ENCODE peak calls at places on chromosomes 7 and 10, in four cellular contexts. One of them, this sample, is unnamed.

GRCh38 chr10:107034023-107034422 is 130.5 kb downstream of the SORCS1 start:
- DNase-seq in GM12878: no peak
- DNase-seq in K562: no peak
- DNase-seq in HL-60: no peak
- DNase-seq in this sample: no peak

GRCh38 chr10:49668684-49669083 is 10.8 kb upstream of the C10orf53 start:
- DNase-seq in GM12878: no peak
- DNase-seq in K562: no peak
- DNase-seq in HL-60: no peak
- DNase-seq in this sample: no peak

GRCh38 chr7:155845226-155845625 is 33.0 kb upstream of the SHH start:
- DNase-seq in GM12878: no peak
- DNase-seq in K562: no peak
- DNase-seq in HL-60: no peak
- DNase-seq in this sample: no peak

GRCh38 chr7:79979437-79979836 is 155.2 kb upstream of the GNAI1 start:
- DNase-seq in GM12878: no peak
- DNase-seq in K562: no peak
- DNase-seq in HL-60: no peak
- DNase-seq in this sample: no peak

GRCh38 chr7:50652400-50653115 is 87.4 kb upstream of the DDC start:
- DNase-seq in GM12878: no peak
- DNase-seq in K562: no peak
- DNase-seq in HL-60: no peak
- DNase-seq in this sample: no peak

GRCh38 chr7:26376208-26376917 is 84.7 kb downstream of the SNX10 start:
- DNase-seq in GM12878: no peak
- DNase-seq in K562: no peak
- DNase-seq in HL-60: no peak
- DNase-seq in this sample: peak

GRCh38 chr7:99740573-99741437 is 5.8 kb upstream of the CYP3A7 start:
- DNase-seq in GM12878: no peak
- DNase-seq in K562: no peak
- DNase-seq in HL-60: no peak
- DNase-seq in this sample: no peak

GRCh38 chr7:47634273-47634672 is 52.4 kb upstream of the TNS3 start:
- DNase-seq in GM12878: no peak
- DNase-seq in K562: no peak
- DNase-seq in HL-60: no peak
- DNase-seq in this sample: no peak

GRCh38 chr7:108235451-108236061 is 105.4 kb upstream of the LAMB4 start:
- DNase-seq in GM12878: no peak
- DNase-seq in K562: peak
- DNase-seq in HL-60: no peak
- DNase-seq in this sample: no peak

GRCh38 chr7:157495177-157495553 is 158.4 kb downstream of the DNAJB6 start:
- DNase-seq in GM12878: no peak
- DNase-seq in K562: no peak
- DNase-seq in HL-60: no peak
- DNase-seq in this sample: no peak

GRCh38 chr7:3835102-3835501 is 534.0 kb downstream of the SDK1 start:
- DNase-seq in GM12878: no peak
- DNase-seq in K562: no peak
- DNase-seq in HL-60: no peak
- DNase-seq in this sample: no peak

GRCh38 chr7:9598411-9598810 is 1165.0 kb downstream of the NXPH1 start:
- DNase-seq in GM12878: no peak
- DNase-seq in K562: no peak
- DNase-seq in HL-60: no peak
- DNase-seq in this sample: no peak

GRCh38 chr10:115706482-115707076 is 566.4 kb downstream of the GFRA1 start:
- DNase-seq in GM12878: no peak
- DNase-seq in K562: peak
- DNase-seq in HL-60: no peak
- DNase-seq in this sample: no peak

GRCh38 chr7:94325121-94325475 is 69.6 kb upstream of the COL1A2 start:
- DNase-seq in GM12878: no peak
- DNase-seq in K562: no peak
- DNase-seq in HL-60: no peak
- DNase-seq in this sample: no peak

GRCh38 chr10:84333864-84334451 is 5.6 kb downstream of the CCSER2 start:
- DNase-seq in GM12878: no peak
- DNase-seq in K562: peak
- DNase-seq in HL-60: no peak
- DNase-seq in this sample: no peak

GRCh38 chr10:121522841-121523240 is 75.4 kb downstream of the FGFR2 start:
- DNase-seq in GM12878: no peak
- DNase-seq in K562: no peak
- DNase-seq in HL-60: no peak
- DNase-seq in this sample: no peak

GRCh38 chr7:73700070-73700423 is 16.6 kb downstream of the BUD23 start:
- DNase-seq in GM12878: no peak
- DNase-seq in K562: no peak
- DNase-seq in HL-60: no peak
- DNase-seq in this sample: no peak

GRCh38 chr10:58622286-58622685 is 109.6 kb downstream of the BICC1 start:
- DNase-seq in GM12878: no peak
- DNase-seq in K562: no peak
- DNase-seq in HL-60: no peak
- DNase-seq in this sample: no peak

GRCh38 chr10:43671659-43672555 is 23.2 kb upstream of the ZNF32 start:
- DNase-seq in GM12878: no peak
- DNase-seq in K562: peak
- DNase-seq in HL-60: peak
- DNase-seq in this sample: peak

GRCh38 chr7:121288894-121289293 is 39.9 kb upstream of the WNT16 start:
- DNase-seq in GM12878: no peak
- DNase-seq in K562: no peak
- DNase-seq in HL-60: no peak
- DNase-seq in this sample: no peak

GRCh38 chr7:47571355-47572100 is 10.4 kb downstream of the TNS3 start:
- DNase-seq in GM12878: no peak
- DNase-seq in K562: no peak
- DNase-seq in HL-60: peak
- DNase-seq in this sample: no peak

GRCh38 chr10:133009218-133009954 is 67.0 kb upstream of the CFAP46 start:
- DNase-seq in GM12878: no peak
- DNase-seq in K562: peak
- DNase-seq in HL-60: no peak
- DNase-seq in this sample: no peak

GRCh38 chr10:130018253-130018652 is 54.2 kb upstream of the EBF3 start:
- DNase-seq in GM12878: no peak
- DNase-seq in K562: no peak
- DNase-seq in HL-60: peak
- DNase-seq in this sample: no peak

GRCh38 chr7:22945584-22945983 is 68.3 kb downstream of the HYCC1 start:
- DNase-seq in GM12878: no peak
- DNase-seq in K562: no peak
- DNase-seq in HL-60: no peak
- DNase-seq in this sample: no peak

GRCh38 chr7:76358053-76358477 is 726 bp downstream of the YWHAG start:
- DNase-seq in GM12878: no peak
- DNase-seq in K562: peak
- DNase-seq in HL-60: no peak
- DNase-seq in this sample: no peak

GRCh38 chr10:28248092-28248491 is 54.8 kb downstream of the MPP7 start:
- DNase-seq in GM12878: no peak
- DNase-seq in K562: no peak
- DNase-seq in HL-60: peak
- DNase-seq in this sample: no peak

GRCh38 chr10:71342850-71343773 is 24.1 kb downstream of the SLC29A3 start:
- DNase-seq in GM12878: no peak
- DNase-seq in K562: peak
- DNase-seq in HL-60: peak
- DNase-seq in this sample: no peak

GRCh38 chr7:155489862-155490696 is 32.1 kb downstream of the EN2 start:
- DNase-seq in GM12878: no peak
- DNase-seq in K562: no peak
- DNase-seq in HL-60: no peak
- DNase-seq in this sample: no peak

GRCh38 chr7:105297309-105297708 is 91.4 kb downstream of the SRPK2 start:
- DNase-seq in GM12878: no peak
- DNase-seq in K562: peak
- DNase-seq in HL-60: no peak
- DNase-seq in this sample: no peak

GRCh38 chr7:99385564-99385963 is 11.0 kb downstream of the ARPC1B start:
- DNase-seq in GM12878: no peak
- DNase-seq in K562: no peak
- DNase-seq in HL-60: no peak
- DNase-seq in this sample: no peak

GRCh38 chr10:97069576-97070362 is 116.0 kb downstream of the SLIT1 start:
- DNase-seq in GM12878: no peak
- DNase-seq in K562: peak
- DNase-seq in HL-60: peak
- DNase-seq in this sample: no peak

GRCh38 chr7:87110778-87111177 is 41.5 kb upstream of the DMTF1 start:
- DNase-seq in GM12878: no peak
- DNase-seq in K562: peak
- DNase-seq in HL-60: no peak
- DNase-seq in this sample: no peak

GRCh38 chr7:112129655-112130323 is 76.4 kb downstream of the DOCK4 start:
- DNase-seq in GM12878: no peak
- DNase-seq in K562: no peak
- DNase-seq in HL-60: no peak
- DNase-seq in this sample: no peak
- TF ChIP-seq POLR2AphosphoS5 in GM12878: no peak
- TF ChIP-seq POLR2AphosphoS5 in K562: no peak
- TF ChIP-seq POLR2AphosphoS5 in HL-60: no peak
- TF ChIP-seq POLR2AphosphoS5 in this sample: no peak

DNA sequence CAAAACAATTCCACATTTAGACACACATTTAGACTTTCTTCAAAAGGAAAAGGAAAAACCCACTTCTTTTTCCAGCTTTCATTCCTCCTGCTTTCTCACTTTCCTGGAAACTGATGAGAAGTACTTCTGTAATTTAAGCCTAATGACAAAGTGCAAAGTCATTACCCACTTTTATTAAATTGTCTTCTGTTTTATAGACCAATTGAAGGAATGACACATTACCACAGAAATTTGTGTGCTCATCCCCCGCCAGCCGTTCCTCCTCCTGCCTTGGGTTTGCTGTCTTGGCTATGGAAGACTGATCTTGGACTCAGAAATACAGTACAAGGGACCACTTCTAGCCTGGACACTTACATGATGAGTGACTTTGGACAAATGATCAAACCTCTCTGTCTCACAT is 717.8 kb downstream of the SORCS3 start:
- DNase-seq in GM12878: no peak
- DNase-seq in K562: no peak
- DNase-seq in HL-60: no peak
- DNase-seq in this sample: no peak
- TF ChIP-seq SPI1 in GM12878: no peak
- TF ChIP-seq SPI1 in K562: no peak
- TF ChIP-seq SPI1 in HL-60: no peak
- TF ChIP-seq SPI1 in this sample: no peak

DNA sequence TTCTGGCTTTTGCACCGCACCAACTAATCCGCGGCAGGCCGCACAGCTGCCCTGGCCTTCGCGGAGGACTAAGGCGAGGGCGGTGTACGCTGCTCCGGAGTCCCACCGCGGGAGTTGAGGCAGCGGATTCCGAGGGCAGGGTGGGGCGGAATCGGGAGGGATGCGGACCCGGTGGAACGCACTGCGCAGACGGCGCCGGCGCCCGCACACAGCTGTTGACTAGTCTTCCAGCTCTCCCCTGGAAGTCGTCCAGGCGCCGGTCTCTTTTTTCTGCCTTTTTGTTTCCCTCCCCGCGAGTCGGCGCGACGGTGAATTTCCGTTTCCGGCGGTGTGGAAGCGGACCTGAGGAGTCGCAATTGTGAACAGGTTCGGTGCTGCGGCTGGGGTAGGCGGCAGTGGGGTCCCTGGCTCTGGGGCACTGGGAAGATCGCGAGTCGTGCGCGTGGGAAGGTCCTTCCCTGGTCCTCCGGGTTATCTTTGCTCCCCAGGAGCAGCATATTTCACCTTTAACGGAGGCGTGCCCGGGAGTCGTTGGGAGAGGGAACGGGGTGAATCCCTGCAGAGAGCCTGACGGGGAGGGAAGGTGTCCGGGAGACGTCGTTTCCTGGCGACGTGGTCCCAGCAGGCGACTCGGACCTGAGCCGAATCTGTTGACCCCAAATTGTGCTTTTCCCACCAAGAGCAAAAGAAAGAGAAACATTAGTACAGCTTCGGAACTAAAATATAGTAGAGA is at the start of gene ASAH2B:
- DNase-seq in GM12878: peak
- DNase-seq in K562: peak
- DNase-seq in HL-60: no peak
- DNase-seq in this sample: peak
- TF ChIP-seq POLR2AphosphoS5 in GM12878: no peak
- TF ChIP-seq POLR2AphosphoS5 in K562: peak
- TF ChIP-seq POLR2AphosphoS5 in HL-60: peak
- TF ChIP-seq POLR2AphosphoS5 in this sample: peak

DNA sequence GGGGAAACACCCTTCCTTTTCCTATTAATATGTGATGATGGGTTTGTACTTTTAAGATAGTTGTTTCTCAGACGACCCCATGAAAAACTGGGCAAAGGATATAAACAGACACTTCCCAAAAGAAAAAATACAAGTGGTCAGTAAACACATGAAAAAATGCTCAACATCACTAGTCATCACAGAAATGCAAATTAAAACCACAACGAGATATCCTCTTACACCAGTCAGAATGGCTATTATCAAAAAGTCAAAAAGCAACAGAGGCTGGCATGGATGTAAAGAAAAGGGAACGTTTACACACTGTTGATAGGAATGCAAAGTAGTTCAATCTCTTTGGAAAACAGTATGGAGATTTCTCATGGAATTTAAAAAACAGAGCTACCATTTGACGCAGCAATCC is 111.4 kb upstream of the ZEB1 start:
- DNase-seq in GM12878: no peak
- DNase-seq in K562: no peak
- DNase-seq in HL-60: no peak
- DNase-seq in this sample: no peak
- TF ChIP-seq SPI1 in GM12878: no peak
- TF ChIP-seq SPI1 in K562: no peak
- TF ChIP-seq SPI1 in HL-60: no peak
- TF ChIP-seq SPI1 in this sample: no peak

This sample was measured in GM12891.